ENCODE peak calls at places on chromosome 11, in seven cellular contexts. F, E, R, S, V, P and C are unnamed samples.
A peak's percentile ranks its signal among the peaks of the same experiment; 100 is the strongest.

GRCh38 chr11:119266063-119266462 is 50.9 kb downstream of the MCAM start:
- DNase-seq in E (no peak), P (no peak), S (no peak), V (no peak), R (no peak), F (no peak), C (no peak)

GRCh38 chr11:126268361-126268707 is 361 bp downstream of the SRPRA start:
- DNase-seq in S (no peak), F (no peak), V (no peak), R (no peak), P (no peak), E (no peak), C (no peak)

GRCh38 chr11:76782526-76783293 is 446 bp upstream of the TSKU start:
- DNase-seq in E (peak; percentile 93), F (peak; percentile 65), P (peak; percentile 98), R (peak; percentile 98), S (peak; percentile 74), V (peak; percentile 98), C (peak; percentile 95)

GRCh38 chr11:46346886-46347636 is at the start of gene DGKZ:
- DNase-seq in P (peak; percentile 74), V (peak; percentile 71), E (peak; percentile 90), R (peak; percentile 84), F (no peak), S (peak; percentile 93), C (peak; percentile 77)

GRCh38 chr11:76166314-76166713 is 40.0 kb downstream of the WNT11 start:
- DNase-seq in E (no peak), R (no peak), V (peak; percentile 50), F (no peak), S (no peak), P (no peak), C (no peak)

GRCh38 chr11:123775274-123775673 is 21.0 kb upstream of the OR6X1 start:
- DNase-seq in F (peak; percentile 53), S (peak; percentile 21), P (no peak), E (no peak), R (peak; percentile 97), V (no peak), C (peak; percentile 71)

GRCh38 chr11:62487698-62488551 is 58.7 kb downstream of the AHNAK start:
- DNase-seq in V (peak; percentile 37), F (no peak), P (no peak), S (no peak), R (no peak), E (no peak), C (no peak)

GRCh38 chr11:12868315-12869073 is 140.6 kb upstream of the RASSF10 start:
- DNase-seq in S (no peak), E (no peak), P (peak; percentile 27), R (peak; percentile 48), F (no peak), V (peak; percentile 43), C (no peak)

GRCh38 chr11:41437006-41437405 is 22.4 kb downstream of the LRRC4C start:
- DNase-seq in V (no peak), S (no peak), E (no peak), P (no peak), R (no peak), F (no peak), C (no peak)

GRCh38 chr11:29962243-29962642 is 54.6 kb downstream of the KCNA4 start:
- DNase-seq in S (peak; percentile 10), P (no peak), R (peak; percentile 75), F (peak; percentile 13), E (no peak), V (no peak), C (peak; percentile 72)

GRCh38 chr11:50394017-50394416 is 361.3 kb downstream of the OR4C45 start:
- DNase-seq in F (no peak), E (no peak), R (no peak), P (no peak), S (no peak), V (no peak), C (no peak)

GRCh38 chr11:57476223-57476882 is 16.0 kb downstream of the RTN4RL2 start:
- DNase-seq in E (no peak), S (peak; percentile 25), R (no peak), P (no peak), F (no peak), V (no peak), C (peak; percentile 43)

GRCh38 chr11:62459080-62459479 is 40.2 kb downstream of the SCGB1A1 start:
- DNase-seq in S (no peak), F (no peak), V (no peak), P (peak; percentile 33), E (no peak), R (no peak), C (no peak)

GRCh38 chr11:112238041-112238440 is 11.8 kb downstream of the PTS start:
- DNase-seq in V (no peak), E (no peak), R (no peak), P (no peak), F (no peak), S (no peak), C (no peak)

GRCh38 chr11:27485930-27486773 is 13.6 kb upstream of the LGR4 start:
- DNase-seq in S (peak; percentile 90), P (peak; percentile 61), E (peak; percentile 56), R (peak; percentile 57), V (peak; percentile 61), F (no peak), C (no peak)
- H2BK120ac ChIP-seq in S (no peak overlapping the region), P (no peak overlapping the region), E (no peak overlapping the region), R (no peak overlapping the region), V (no peak overlapping the region), F (no peak overlapping the region), C (no peak overlapping the region)

DNA sequence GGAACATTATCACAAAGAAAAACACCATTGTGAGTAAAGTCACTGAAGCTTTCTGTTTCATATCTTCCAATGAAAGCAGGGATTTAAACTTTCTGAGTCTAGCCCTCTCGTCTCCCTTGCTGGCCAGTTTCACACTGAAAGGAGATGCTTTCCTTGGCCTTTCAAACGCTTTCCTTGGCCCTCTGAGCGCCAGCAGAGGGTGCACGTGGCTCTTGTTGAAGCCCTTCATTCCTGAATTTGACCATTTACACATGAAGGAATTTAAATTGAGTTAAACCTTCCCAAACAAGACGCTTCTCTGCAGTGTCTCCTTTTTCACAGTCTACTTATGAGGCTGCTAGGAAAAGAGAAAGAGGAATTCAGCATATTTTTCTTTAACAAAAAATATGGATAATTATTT is 21.5 kb downstream of the NNMT start:
- DNase-seq in S (peak; percentile 64), P (peak; percentile 67), E (peak; percentile 51), F (no peak), V (peak; percentile 69), R (peak; percentile 81), C (peak; percentile 80)
- H3K27ac ChIP-seq in S (no peak overlapping the region), P (no peak overlapping the region), E (no peak overlapping the region), F (no peak overlapping the region), V (peak overlapping the region; percentile 14), R (no peak overlapping the region), C (no peak overlapping the region)

GRCh38 chr11:1399386-1400167 is 9.8 kb downstream of the BRSK2 start:
- DNase-seq in E (no peak), V (no peak), F (no peak), S (no peak), P (no peak), R (no peak), C (no peak)
- H2BK120ac ChIP-seq in E (no peak overlapping the region), V (no peak overlapping the region), F (no peak overlapping the region), S (no peak overlapping the region), P (no peak overlapping the region), R (no peak overlapping the region), C (no peak overlapping the region)

DNA sequence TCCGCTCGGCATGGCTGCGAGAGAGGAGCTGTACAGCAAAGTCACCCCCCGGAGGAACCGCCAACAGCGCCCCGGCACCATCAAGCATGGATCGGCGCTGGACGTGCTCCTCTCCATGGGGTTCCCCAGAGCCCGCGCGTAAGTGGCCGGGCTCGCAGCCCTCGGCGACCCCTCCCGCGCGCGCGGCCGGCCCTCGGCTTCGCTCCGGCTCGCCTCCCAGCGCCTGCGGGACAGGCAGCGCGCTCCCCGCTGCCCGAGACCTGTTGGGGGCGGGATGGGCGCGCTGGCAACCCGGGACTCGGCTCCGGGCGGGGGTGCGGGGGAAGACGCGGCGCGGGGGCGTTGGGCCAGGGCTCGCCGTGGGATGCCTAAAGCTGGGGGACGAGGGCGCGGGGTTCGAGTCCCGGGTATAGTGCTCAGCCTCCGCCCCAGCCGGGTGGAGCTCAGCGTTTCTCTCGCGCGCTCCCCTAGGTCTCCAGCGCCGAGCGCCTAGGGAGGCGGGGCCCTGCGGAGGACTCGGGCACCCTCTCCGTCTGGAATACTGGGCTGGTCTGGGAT is 630 bp downstream of the UBASH3B start:
- DNase-seq in S (peak; percentile 63), E (peak; percentile 59), F (no peak), V (peak; percentile 76), R (peak; percentile 60), P (peak; percentile 66), C (peak; percentile 54)
- H3K27ac ChIP-seq in S (peak overlapping the region; percentile 97), E (peak overlapping the region; percentile 79), F (no peak overlapping the region), V (peak overlapping the region; percentile 95), R (peak overlapping the region; percentile 91), P (peak overlapping the region; percentile 93), C (no peak overlapping the region)

GRCh38 chr11:128509990-128510389 is 77.4 kb downstream of the ETS1 start:
- DNase-seq in V (no peak), R (no peak), S (no peak), F (no peak), E (no peak), P (peak; percentile 79), C (no peak)
- H2BK120ac ChIP-seq in V (no peak overlapping the region), R (no peak overlapping the region), S (no peak overlapping the region), F (no peak overlapping the region), E (no peak overlapping the region), P (peak overlapping the region; percentile 21), C (no peak overlapping the region)